ENCODE peak calls at places on chromosomes 11 and 22, in nine cellular contexts. P is mammary epithelial cell, C is amygdala, Q is cardiac septum, A is HepG2, U is NCI-H2029, H is hippocampal formation, T is T-helper 2 cell, I is aorta. D is an unnamed sample.

GRCh38 chr11:118295199-118295598 is 9.3 kb upstream of the CD3E start:
- DNase-seq in P (no peak), C (no peak), Q (no peak), A (no peak), U (no peak), H (no peak), T (no peak), I (no peak), D (no peak)

GRCh38 chr22:50399751-50400331 is 56.7 kb downstream of the PPP6R2 start:
- DNase-seq in P (no peak), C (peak), Q (no peak), A (peak), U (no peak), H (peak), T (no peak), I (peak), D (no peak)

GRCh38 chr22:28547132-28547842 is 132.4 kb downstream of the TTC28 start:
- DNase-seq in P (no peak), C (no peak), Q (no peak), A (no peak), U (no peak), H (no peak), T (no peak), I (no peak), D (no peak)

GRCh38 chr11:20127671-20128527 is 32.4 kb downstream of the DBX1 start:
- DNase-seq in P (peak), C (peak), Q (no peak), A (peak), U (peak), H (peak), T (peak), I (peak), D (no peak)

GRCh38 chr22:45878051-45878764 is 98.8 kb downstream of the WNT7B start:
- DNase-seq in P (no peak), C (no peak), Q (peak), A (no peak), U (no peak), H (no peak), T (no peak), I (no peak), D (no peak)

GRCh38 chr11:77179681-77180080 is 51.6 kb downstream of the MYO7A start:
- DNase-seq in P (no peak), C (no peak), Q (no peak), A (no peak), U (no peak), H (no peak), T (no peak), I (no peak), D (no peak)

GRCh38 chr11:1943977-1944376 is 3.2 kb upstream of the MRPL23 start:
- DNase-seq in P (peak), C (no peak), Q (peak), A (no peak), U (peak), H (no peak), T (no peak), I (peak), D (peak)

GRCh38 chr11:119763071-119763715 is 34.2 kb upstream of the NECTIN1 start:
- DNase-seq in P (no peak), C (no peak), Q (no peak), A (no peak), U (no peak), H (no peak), T (no peak), I (no peak), D (no peak)

GRCh38 chr11:47189100-47189834 is 3.0 kb upstream of the PACSIN3 start:
- DNase-seq in P (peak), C (no peak), Q (no peak), A (peak), U (no peak), H (no peak), T (no peak), I (no peak), D (peak)

GRCh38 chr11:71080239-71081097 is 171.9 kb downstream of the SHANK2 start:
- DNase-seq in P (peak), C (peak), Q (no peak), A (peak), U (peak), H (peak), T (no peak), I (no peak), D (no peak)

GRCh38 chr11:124897681-124898680 is at the start of gene ROBO4:
- DNase-seq in P (peak), C (no peak), Q (peak), A (peak), U (no peak), H (no peak), T (no peak), I (no peak), D (no peak)

GRCh38 chr22:45425101-45425500 is 11.6 kb downstream of the RIBC2 start:
- DNase-seq in P (no peak), C (no peak), Q (no peak), A (no peak), U (no peak), H (no peak), T (no peak), I (no peak), D (no peak)

GRCh38 chr22:35839811-35840739 is 122.4 kb downstream of the APOL5 start:
- DNase-seq in P (peak), C (peak), Q (peak), A (no peak), U (peak), H (peak), T (no peak), I (peak), D (peak)

GRCh38 chr11:45880772-45881570 is 4.5 kb upstream of the MAPK8IP1 start:
- DNase-seq in P (no peak), C (no peak), Q (no peak), A (no peak), U (no peak), H (no peak), T (no peak), I (no peak), D (no peak)

GRCh38 chr22:36726007-36726380 is 22.4 kb upstream of the CACNG2 start:
- DNase-seq in P (no peak), C (no peak), Q (peak), A (no peak), U (no peak), H (no peak), T (no peak), I (no peak), D (no peak)

GRCh38 chr11:127521413-127521812 is 520.8 kb upstream of the KIRREL3 start:
- DNase-seq in P (peak), C (no peak), Q (no peak), A (no peak), U (no peak), H (no peak), T (no peak), I (no peak), D (no peak)

GRCh38 chr11:35851342-35851741 is 92.5 kb upstream of the LDLRAD3 start:
- DNase-seq in P (no peak), C (no peak), Q (no peak), A (no peak), U (no peak), H (no peak), T (no peak), I (no peak), D (no peak)

GRCh38 chr11:46127150-46127638 is 5.9 kb upstream of the PHF21A start:
- DNase-seq in P (peak), C (no peak), Q (peak), A (peak), U (no peak), H (no peak), T (no peak), I (peak), D (no peak)

GRCh38 chr11:110131386-110132123 is 38.4 kb downstream of the ZC3H12C start:
- DNase-seq in P (peak), C (no peak), Q (no peak), A (no peak), U (no peak), H (no peak), T (no peak), I (no peak), D (no peak)

GRCh38 chr22:19448076-19448607 is 631 bp upstream of the C22orf39 start:
- DNase-seq in P (peak), C (no peak), Q (no peak), A (peak), U (peak), H (no peak), T (no peak), I (no peak), D (no peak)

GRCh38 chr22:39453765-39454378 is 2.9 kb upstream of the MGAT3 start:
- DNase-seq in P (no peak), C (no peak), Q (no peak), A (no peak), U (no peak), H (no peak), T (no peak), I (no peak), D (no peak)

GRCh38 chr11:66144000-66144678 is 74.1 kb downstream of the PACS1 start:
- DNase-seq in P (no peak), C (no peak), Q (no peak), A (no peak), U (no peak), H (no peak), T (no peak), I (no peak), D (no peak)

GRCh38 chr11:16292167-16292859 is 64.0 kb downstream of the SOX6 start:
- DNase-seq in P (no peak), C (no peak), Q (no peak), A (no peak), U (no peak), H (no peak), T (no peak), I (no peak), D (no peak)

GRCh38 chr11:26741036-26741435 is 19.2 kb upstream of the SLC5A12 start:
- DNase-seq in P (no peak), C (no peak), Q (no peak), A (no peak), U (no peak), H (no peak), T (no peak), I (no peak), D (no peak)

GRCh38 chr11:115247404-115247803 is 256.8 kb downstream of the CADM1 start:
- DNase-seq in P (no peak), C (no peak), Q (no peak), A (peak), U (no peak), H (no peak), T (no peak), I (no peak), D (no peak)

GRCh38 chr11:111718436-111719325 is 47.5 kb downstream of the PPP2R1B start:
- DNase-seq in P (peak), C (no peak), Q (no peak), A (peak), U (no peak), H (no peak), T (no peak), I (no peak), D (no peak)

GRCh38 chr22:50192825-50193204 is 7.1 kb downstream of the TRABD start:
- DNase-seq in P (no peak), C (no peak), Q (no peak), A (no peak), U (no peak), H (no peak), T (no peak), I (no peak), D (no peak)

GRCh38 chr11:101442171-101442570 is 141.6 kb downstream of the TRPC6 start:
- DNase-seq in P (peak), C (no peak), Q (no peak), A (no peak), U (no peak), H (no peak), T (no peak), I (no peak), D (no peak)

GRCh38 chr11:111173221-111173620 is 72.3 kb upstream of the POU2AF2 start:
- DNase-seq in P (no peak), C (no peak), Q (no peak), A (no peak), U (no peak), H (no peak), T (no peak), I (no peak), D (no peak)

GRCh38 chr11:44813401-44813800 is 86.6 kb downstream of the TSPAN18 start:
- DNase-seq in P (no peak), C (no peak), Q (no peak), A (no peak), U (peak), H (no peak), T (no peak), I (no peak), D (no peak)